ENCODE peak calls at places on chromosomes 16 and 17, in five cellular contexts. E is HCT116, H is H1, I is K562, O is HepG2. W is an unnamed sample.

GRCh38 chr17:37503148-37503547 is 13.5 kb downstream of the DUSP14 start:
- DNase-seq in O (no peak), I (no peak), E (no peak), H (no peak), W (no peak)

GRCh38 chr16:52099382-52099781 is 447.6 kb downstream of the TOX3 start:
- DNase-seq in O (peak), I (no peak), E (no peak), H (no peak), W (no peak)

GRCh38 chr16:70250748-70251650 is 741 bp downstream of the EXOSC6 start:
- DNase-seq in O (peak), E (no peak), H (peak), I (peak), W (no peak)

GRCh38 chr17:82787081-82787848 is 35.4 kb downstream of the TBCD start:
- DNase-seq in O (no peak), I (no peak), H (no peak), E (no peak), W (no peak)

GRCh38 chr16:49615606-49616005 is 240.3 kb downstream of the ZNF423 start:
- DNase-seq in E (no peak), I (no peak), H (peak), O (no peak), W (no peak)

GRCh38 chr17:47119746-47120520 is 69.2 kb downstream of the CDC27 start:
- DNase-seq in I (no peak), H (no peak), O (peak), E (peak), W (no peak)

GRCh38 chr17:30505868-30506417 is 28.7 kb downstream of the GOSR1 start:
- DNase-seq in E (no peak), H (no peak), O (no peak), I (no peak), W (no peak)

GRCh38 chr17:42133461-42134041 is 10.9 kb downstream of the HSPB9 start:
- DNase-seq in E (no peak), I (no peak), H (no peak), O (no peak), W (no peak)

GRCh38 chr16:84597518-84598390 is 20.1 kb downstream of the COTL1 start:
- DNase-seq in O (no peak), I (no peak), E (no peak), H (no peak), W (no peak)

GRCh38 chr17:4899341-4900230 is at the start of gene C17orf107:
- DNase-seq in I (no peak), H (no peak), E (no peak), O (no peak), W (no peak)

GRCh38 chr17:30117548-30118155 is 1.0 kb downstream of the NSRP1 start:
- DNase-seq in I (no peak), E (no peak), H (no peak), O (no peak), W (no peak)

GRCh38 chr17:49762148-49762941 is 1.6 kb downstream of the FAM117A start:
- DNase-seq in O (no peak), H (no peak), E (no peak), I (no peak), W (no peak)

GRCh38 chr17:5947701-5948180 is 122.4 kb upstream of the WSCD1 start:
- DNase-seq in O (no peak), E (no peak), I (no peak), H (no peak), W (no peak)

GRCh38 chr17:5948811-5949210 is 121.4 kb upstream of the WSCD1 start:
- DNase-seq in O (no peak), E (no peak), I (no peak), H (no peak), W (no peak)

GRCh38 chr17:5950871-5951270 is 119.3 kb upstream of the WSCD1 start:
- DNase-seq in O (no peak), I (no peak), H (no peak), E (no peak), W (no peak)

GRCh38 chr17:5955764-5956163 is 114.4 kb upstream of the WSCD1 start:
- DNase-seq in H (no peak), O (no peak), I (no peak), E (no peak), W (no peak)

DNA sequence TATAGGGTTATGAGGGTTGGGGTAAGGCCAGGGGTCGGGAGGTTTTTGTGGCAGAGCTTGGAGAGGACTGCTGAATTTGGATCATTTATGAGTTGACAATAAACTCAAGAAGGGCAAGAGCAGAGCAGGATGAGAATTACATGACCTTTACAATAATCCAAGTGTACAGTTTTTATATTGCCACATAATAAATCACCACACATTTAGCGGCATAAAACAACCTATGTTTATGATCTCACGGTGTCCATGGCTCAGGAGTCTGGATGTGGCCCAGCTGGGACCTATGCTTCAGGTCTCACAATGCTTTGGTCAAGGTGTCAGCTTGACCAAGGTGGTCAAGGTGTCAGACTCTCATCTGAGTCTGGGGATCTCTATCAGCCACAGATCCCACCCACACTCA is 118.3 kb upstream of the WSCD1 start:
- DNase-seq in I (no peak), H (no peak), O (no peak), E (no peak), W (no peak)
- TF ChIP-seq MAX in I (no peak), H (no peak), O (no peak), E (no peak), W (no peak)

GRCh38 chr17:2023692-2024571 is 1.2 kb downstream of the RTN4RL1 start:
- DNase-seq in I (peak), O (no peak), E (peak), H (peak), W (no peak)

GRCh38 chr17:2025220-2025621 is at the start of gene RTN4RL1:
- DNase-seq in H (peak), O (no peak), I (peak), E (peak), W (no peak)

GRCh38 chr17:2023256-2023655 is 1.9 kb downstream of the RTN4RL1 start:
- DNase-seq in H (no peak), E (no peak), I (no peak), O (no peak), W (no peak)

GRCh38 chr17:2025622-2026309 is 632 bp upstream of the RTN4RL1 start:
- DNase-seq in E (no peak), H (peak), I (peak), O (peak), W (no peak)

DNA sequence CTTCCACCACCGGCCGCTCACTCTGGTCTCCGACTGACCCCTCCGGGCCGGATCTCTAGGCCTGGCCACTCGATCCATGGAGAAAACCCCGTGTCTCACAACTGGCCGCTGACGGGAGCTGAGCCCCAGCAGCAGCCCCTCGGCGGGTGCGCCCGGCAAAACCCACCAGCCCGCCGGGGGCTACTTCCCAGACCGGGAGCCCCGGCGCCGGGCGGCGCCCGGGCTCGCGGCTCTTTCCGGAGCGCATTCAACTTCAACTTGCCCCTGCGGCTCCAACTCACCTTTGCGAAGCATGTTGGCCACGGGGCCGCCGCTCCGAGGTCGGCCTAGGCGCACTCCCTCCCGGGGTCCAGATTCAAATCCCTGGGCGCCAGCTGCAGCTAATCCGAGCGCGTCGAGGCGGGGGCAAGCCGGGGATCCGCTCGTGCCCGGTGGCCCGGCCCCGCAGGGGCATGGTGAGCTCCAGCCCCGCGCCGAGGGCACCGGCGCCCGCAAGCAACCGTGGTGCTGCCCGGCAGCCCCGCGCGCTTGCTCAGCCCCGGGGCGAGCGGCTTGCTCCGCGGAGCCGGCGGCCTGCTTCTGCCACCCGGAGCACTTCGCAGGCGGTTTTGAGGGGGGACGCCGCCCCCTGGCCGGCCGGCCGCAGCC is 438 bp downstream of the RTN4RL1 start:
- DNase-seq in H (peak), I (no peak), E (no peak), O (no peak), W (no peak)
- TF ChIP-seq ZNF274 in H (no peak), I (no peak), E (no peak), O (no peak), W (no peak)

DNA sequence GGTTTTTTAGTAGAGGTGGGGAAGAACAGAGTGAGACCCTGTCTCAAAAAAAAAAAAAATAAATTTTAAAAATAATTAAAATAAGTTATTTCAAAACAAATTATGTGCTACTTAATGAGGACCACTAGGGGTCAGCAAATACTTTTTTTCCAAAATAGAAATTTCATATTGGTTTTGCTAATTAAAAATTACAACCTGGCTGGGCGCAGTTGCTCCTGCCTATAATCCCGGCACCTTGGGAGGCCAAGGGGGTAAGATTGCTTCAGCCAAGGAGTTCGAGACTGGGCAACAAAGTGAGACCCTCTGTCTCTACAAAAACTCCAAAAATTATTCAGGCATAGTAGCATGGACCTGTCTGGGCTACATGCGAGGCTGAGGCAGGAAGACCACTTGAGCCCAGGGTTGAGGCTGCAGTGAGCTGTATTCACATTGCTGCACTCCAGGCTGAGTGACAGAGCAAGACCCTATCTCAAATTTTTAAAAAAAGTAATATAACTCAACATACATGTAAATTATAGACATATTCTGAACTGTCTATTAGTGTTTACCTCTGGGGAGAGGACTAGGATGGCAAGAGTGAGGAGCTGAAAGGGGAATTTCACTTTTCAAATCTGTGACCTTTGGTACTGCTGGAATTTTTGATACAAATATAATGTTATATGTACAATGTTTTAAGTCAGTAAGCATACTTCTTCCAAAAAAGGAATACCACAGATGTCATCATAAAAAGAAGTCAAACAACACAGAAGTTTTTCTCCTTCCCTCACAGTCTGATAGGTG is 8.1 kb downstream of the MEIOB start:
- DNase-seq in E (peak), O (no peak), I (no peak), H (no peak), W (no peak)
- TF ChIP-seq MAX in E (no peak), O (no peak), I (no peak), H (no peak), W (no peak)

GRCh38 chr17:39548494-39548893 is 59.2 kb downstream of the NEUROD2 start:
- DNase-seq in I (no peak), H (no peak), O (no peak), E (no peak), W (no peak)
- TF ChIP-seq ZNF274 in I (no peak), H (no peak), O (no peak), E (no peak), W (no peak)

DNA sequence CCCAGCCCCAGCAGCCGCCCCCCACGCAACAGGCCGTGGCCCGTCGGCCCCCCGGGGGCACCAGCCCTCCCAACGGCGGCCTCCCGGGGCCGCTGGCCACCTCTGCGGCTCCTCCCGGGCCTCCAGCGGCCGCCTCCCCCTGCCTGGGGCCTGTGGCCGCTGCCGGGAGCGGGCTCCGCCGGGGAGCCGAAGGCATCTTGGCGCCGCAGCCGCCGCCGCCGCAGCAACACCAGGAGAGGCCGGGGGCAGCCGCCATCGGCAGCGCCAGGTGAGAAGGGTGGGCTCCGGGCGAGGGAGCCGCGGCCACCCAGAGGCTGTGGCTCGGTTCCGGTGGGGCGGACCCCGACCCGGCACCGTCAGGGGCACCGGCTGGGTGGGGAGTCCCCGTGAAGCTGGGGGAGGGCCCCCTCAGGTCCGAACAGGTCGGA is 506 bp downstream of the ATXN2L start:
- DNase-seq in E (no peak), O (no peak), H (no peak), I (no peak), W (no peak)
- TF ChIP-seq MAX in E (no peak), O (no peak), H (no peak), I (no peak), W (peak)